ENCODE peak calls at places on chromosomes 3 and 15, in six cellular contexts. D is right cardiac atrium; H is NCI-H1436; M is activated T-helper 1 cell treated with anti-CD3 and anti-CD28 coated beads, Interleukin-12 subunit alpha, Interleukin-12 subunit beta, Interleukin-2, Interleukin-4 antibody, amounts not matched to agents 30 ng/mL and 10 ng/mL and 1 ng/mL, durations not matched to agents 14 hours and 24 hours and 36 hours; R is K562; L is T-helper 9 cell. S is an unnamed sample.

GRCh38 chr15:62612183-62612733 is 430.3 kb upstream of the TPM1 start:
- DNase-seq in L (no peak), D (no peak), M (no peak), R (no peak), H (no peak), S (no peak)

GRCh38 chr3:174330303-174330702 is 528.8 kb upstream of the NAALADL2 start:
- DNase-seq in H (no peak), R (no peak), D (no peak), M (no peak), L (no peak), S (no peak)

GRCh38 chr3:151047636-151048035 is 37.8 kb upstream of the MED12L start:
- DNase-seq in L (no peak), D (no peak), M (no peak), H (no peak), R (peak), S (no peak)

GRCh38 chr3:41575754-41576153 is 376.4 kb downstream of the CTNNB1 start:
- DNase-seq in R (peak), M (no peak), L (no peak), D (peak), H (no peak), S (no peak)

GRCh38 chr3:53412953-53413352 is 65.6 kb upstream of the DCP1A start:
- DNase-seq in L (no peak), R (no peak), H (no peak), D (no peak), M (no peak), S (no peak)

GRCh38 chr3:181336597-181336996 is 347.1 kb upstream of the DNAJC19 start:
- DNase-seq in R (no peak), H (no peak), M (no peak), D (no peak), L (no peak), S (no peak)

GRCh38 chr3:194840661-194841514 is 155.2 kb downstream of the FAM43A start:
- DNase-seq in H (no peak), D (no peak), M (no peak), R (no peak), L (no peak), S (no peak)

GRCh38 chr3:126846316-126846715 is 136.6 kb upstream of the PLXNA1 start:
- DNase-seq in R (no peak), H (no peak), M (no peak), D (no peak), L (no peak), S (no peak)

GRCh38 chr3:107220538-107220937 is 156.7 kb upstream of the CCDC54 start:
- DNase-seq in L (no peak), D (no peak), M (no peak), H (no peak), R (no peak), S (no peak)

GRCh38 chr3:171055336-171056178 is 29.0 kb upstream of the SLC2A2 start:
- DNase-seq in L (no peak), R (no peak), D (no peak), M (no peak), H (no peak), S (no peak)

GRCh38 chr3:184353546-184353941 is 7.9 kb downstream of the CLCN2 start:
- DNase-seq in R (no peak), M (no peak), D (no peak), L (no peak), H (no peak), S (no peak)

GRCh38 chr3:57856675-57857074 is 100.6 kb downstream of the SLMAP start:
- DNase-seq in M (no peak), D (no peak), L (no peak), R (no peak), H (no peak), S (no peak)

GRCh38 chr3:71356272-71356671 is 227.3 kb downstream of the FOXP1 start:
- DNase-seq in L (no peak), R (no peak), M (no peak), D (no peak), H (no peak), S (no peak)

S was measured in ovary.